ENCODE peak calls at places on chromosomes 4 and X, in nine cellular contexts. O is pancreas, B is uterus, E is epithelial cell of esophagus, X is right lobe of liver, H is lung, K is HCT116, V is hepatocyte, J is A549. A is an unnamed sample.

GRCh38 chr4:147617841-147618421 is 734 bp downstream of the TMEM184C start:
- DNase-seq in O (no peak), B (no peak), E (no peak), X (no peak), H (no peak), K (no peak), V (no peak), J (no peak), A (no peak)

GRCh38 chrX:133640161-133641015 is 225.1 kb upstream of the GPC4 start:
- DNase-seq in O (no peak), B (no peak), E (peak), X (no peak), H (no peak), K (no peak), V (no peak), J (no peak), A (no peak)

GRCh38 chrX:318739-319578 is at the start of gene GTPBP6:
- DNase-seq in O (peak), B (peak), E (peak), X (peak), H (peak), K (peak), V (peak), J (peak), A (peak)

GRCh38 chr4:182370491-182370890 is 127.3 kb downstream of the TENM3 start:
- DNase-seq in O (no peak), B (no peak), E (no peak), X (no peak), H (no peak), K (no peak), V (no peak), J (no peak), A (no peak)

GRCh38 chrX:68693481-68694410 is 46.3 kb downstream of the STARD8 start:
- DNase-seq in O (peak), B (peak), E (peak), X (peak), H (peak), K (no peak), V (peak), J (no peak), A (no peak)

GRCh38 chr4:955931-956381 is 17.4 kb downstream of the DGKQ start:
- DNase-seq in O (no peak), B (peak), E (no peak), X (no peak), H (no peak), K (no peak), V (no peak), J (no peak), A (no peak)

GRCh38 chr4:101114936-101115372 is 232.4 kb downstream of the PPP3CA start:
- DNase-seq in O (no peak), B (no peak), E (peak), X (no peak), H (no peak), K (peak), V (peak), J (peak), A (no peak)

GRCh38 chr4:95547708-95548471 is 883 bp downstream of the UNC5C start:
- DNase-seq in O (no peak), B (peak), E (peak), X (no peak), H (no peak), K (no peak), V (peak), J (no peak), A (no peak)

GRCh38 chr4:119337010-119337409 is 15.1 kb upstream of the FABP2 start:
- DNase-seq in O (no peak), B (no peak), E (no peak), X (no peak), H (no peak), K (no peak), V (no peak), J (no peak), A (peak)

GRCh38 chr4:79576480-79576803 is 168.4 kb upstream of the GK2 start:
- DNase-seq in O (no peak), B (no peak), E (peak), X (no peak), H (no peak), K (no peak), V (peak), J (peak), A (peak)

GRCh38 chr4:112213850-112214249 is 17.7 kb upstream of the AP1AR start:
- DNase-seq in O (no peak), B (no peak), E (peak), X (no peak), H (no peak), K (no peak), V (no peak), J (no peak), A (no peak)

DNA sequence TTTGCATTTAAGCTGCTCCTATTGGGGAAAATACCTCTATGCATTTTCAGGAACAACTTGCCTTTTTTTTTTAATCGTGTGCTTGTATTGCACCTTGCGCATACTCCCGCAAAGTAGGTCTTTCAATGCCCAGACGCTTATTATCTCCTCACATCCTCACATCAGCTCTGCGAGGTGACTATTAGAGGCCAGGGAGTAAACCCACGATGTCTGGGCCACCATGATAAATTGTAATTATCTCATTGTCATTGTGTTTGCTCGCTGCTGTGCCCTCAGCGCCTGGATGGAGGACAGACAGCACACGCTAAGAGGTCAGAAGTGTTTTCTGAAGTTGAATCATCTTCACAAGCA is 974 bp upstream of the RELL1 start:
- DNase-seq in O (no peak), B (no peak), E (no peak), X (no peak), H (no peak), K (no peak), V (no peak), J (no peak), A (no peak)
- TF ChIP-seq CTCF in O (no peak), B (no peak), E (no peak), X (no peak), H (no peak), K (no peak), V (no peak), J (no peak), A (no peak)

GRCh38 chrX:19382500-19383145 is 38.9 kb downstream of the PDHA1 start:
- DNase-seq in O (peak), B (no peak), E (peak), X (peak), H (peak), K (peak), V (peak), J (peak), A (no peak)
- H3K4me3 ChIP-seq in O (no peak), B (no peak), E (no peak), X (no peak), H (no peak), K (no peak), V (no peak), J (no peak), A (no peak)

DNA sequence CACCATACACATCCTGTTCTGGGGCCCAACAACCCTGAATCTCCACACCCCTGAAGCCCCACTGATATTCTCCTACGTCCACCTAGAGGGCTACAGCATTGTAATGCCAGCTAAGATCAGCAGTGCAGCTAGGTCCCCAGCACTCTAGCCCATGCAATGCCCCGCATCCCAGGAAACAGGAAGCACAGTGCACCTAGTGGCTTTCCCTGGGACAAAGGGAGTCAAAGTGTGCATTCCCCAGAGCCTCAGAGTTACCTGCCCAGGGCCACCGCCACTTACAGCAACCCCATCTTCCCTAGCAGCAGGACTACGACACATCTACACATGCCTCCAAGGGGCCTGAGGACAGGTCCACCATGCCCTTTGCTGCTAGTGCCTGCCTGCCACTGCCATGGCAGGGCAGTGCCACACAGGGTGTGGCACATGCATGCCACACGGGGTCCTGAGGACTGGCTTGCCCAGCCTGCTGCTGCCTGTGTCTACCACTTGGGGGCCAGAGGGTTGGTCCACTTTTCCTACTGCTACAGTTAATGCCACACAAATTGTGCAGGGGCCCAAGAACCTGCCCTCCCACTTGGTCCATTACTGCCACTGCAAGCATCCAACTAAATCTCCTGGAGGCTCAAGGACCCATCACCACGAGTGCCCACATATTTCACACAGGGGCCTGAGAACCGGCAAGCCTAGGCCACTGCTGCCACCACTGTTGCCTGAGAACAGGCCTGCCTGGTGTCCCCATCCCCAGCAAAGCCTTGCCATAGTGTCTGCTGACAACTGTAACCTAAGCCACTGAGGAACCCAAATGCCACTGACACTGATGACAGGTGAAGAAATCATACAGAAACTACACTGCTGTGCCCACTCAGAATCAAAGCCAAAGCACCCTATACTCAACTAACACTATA is 23.7 kb downstream of the TLR6 start:
- DNase-seq in O (no peak), B (no peak), E (no peak), X (no peak), H (no peak), K (no peak), V (no peak), J (no peak), A (no peak)
- TF ChIP-seq CTCF in O (no peak), B (no peak), E (no peak), X (no peak), H (no peak), K (peak), V (no peak), J (no peak), A (peak)

GRCh38 chrX:123993326-123993725 is 31.8 kb downstream of the STAG2 start:
- DNase-seq in O (no peak), B (no peak), E (peak), X (no peak), H (no peak), K (no peak), V (no peak), J (no peak), A (peak)
- H3K4me3 ChIP-seq in O (no peak), B (no peak), E (no peak), X (no peak), H (no peak), K (no peak), V (no peak), J (no peak), A (no peak)

DNA sequence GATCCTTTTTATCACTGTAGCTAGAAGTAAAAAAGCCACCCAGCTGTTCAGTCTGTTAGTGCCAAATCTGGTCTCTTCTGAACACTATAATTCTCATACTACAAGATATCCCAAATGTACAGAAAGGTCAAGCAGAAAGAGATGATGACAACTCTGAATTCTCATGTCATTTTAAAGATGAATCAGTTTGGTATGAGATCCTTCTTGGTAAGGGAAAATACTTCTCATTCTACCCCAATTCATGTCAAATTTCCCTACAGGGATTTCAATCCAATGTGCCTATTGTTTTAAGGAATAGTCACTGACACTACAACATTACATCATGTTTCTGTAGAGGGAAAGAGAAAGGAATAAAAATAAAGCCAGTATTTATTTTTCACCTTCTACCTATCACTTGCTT is 184.5 kb downstream of the CPEB2 start:
- DNase-seq in O (no peak), B (no peak), E (no peak), X (no peak), H (no peak), K (no peak), V (no peak), J (no peak), A (no peak)
- TF ChIP-seq CTCF in O (no peak), B (no peak), E (no peak), X (no peak), H (no peak), K (no peak), V (no peak), J (no peak), A (no peak)

A was measured in HFF-Myc.